ENCODE peak calls at places on chromosomes 16 and 17, in five cellular contexts. C, E, X, V and H are unnamed samples. For H3K4me1, the result is how much of the 10 kb centered on the place peaks cover.

GRCh38 chr16:9082422-9082821 is 9.0 kb upstream of the HAPSTR1 start:
- DNase-seq in E (no peak), V (no peak), C (no peak), X (no peak), H (no peak)

GRCh38 chr17:28599311-28600184 is 723 bp upstream of the SPAG5 start:
- DNase-seq in V (peak), E (peak), X (peak), C (peak), H (no peak)

GRCh38 chr17:75010683-75011406 is 1.6 kb upstream of the MRPL58 start:
- DNase-seq in C (peak), V (peak), X (peak), E (no peak), H (no peak)

GRCh38 chr17:79400989-79401703 is 209.7 kb downstream of the RBFOX3 start:
- DNase-seq in E (no peak), V (peak), C (peak), X (peak), H (no peak)

GRCh38 chr16:28984619-28985135 is at the start of gene LAT:
- DNase-seq in X (peak), V (peak), C (no peak), E (no peak), H (no peak)

GRCh38 chr17:66865151-66865550 is 30.2 kb downstream of the CACNG5 start:
- DNase-seq in C (no peak), V (no peak), E (no peak), X (no peak), H (no peak)

GRCh38 chr17:688100-688989 is 26.3 kb downstream of the VPS53 start:
- DNase-seq in X (no peak), C (no peak), V (peak), E (no peak), H (no peak)

GRCh38 chr17:81396722-81397313 is 1.6 kb downstream of the BAHCC1 start:
- DNase-seq in V (peak), C (no peak), X (peak), E (no peak), H (no peak)

GRCh38 chr16:87407511-87408112 is 15.5 kb downstream of the MAP1LC3B start:
- DNase-seq in V (no peak), E (peak), C (no peak), X (peak), H (no peak)

GRCh38 chr16:87406495-87407088 is 14.5 kb downstream of the MAP1LC3B start:
- DNase-seq in C (no peak), X (no peak), V (no peak), E (no peak), H (no peak)

GRCh38 chr16:87409781-87410180 is 17.6 kb downstream of the MAP1LC3B start:
- DNase-seq in X (no peak), C (no peak), V (no peak), E (no peak), H (no peak)

GRCh38 chr16:87409153-87409552 is 17.0 kb downstream of the MAP1LC3B start:
- DNase-seq in V (no peak), C (no peak), X (no peak), E (no peak), H (no peak)

DNA sequence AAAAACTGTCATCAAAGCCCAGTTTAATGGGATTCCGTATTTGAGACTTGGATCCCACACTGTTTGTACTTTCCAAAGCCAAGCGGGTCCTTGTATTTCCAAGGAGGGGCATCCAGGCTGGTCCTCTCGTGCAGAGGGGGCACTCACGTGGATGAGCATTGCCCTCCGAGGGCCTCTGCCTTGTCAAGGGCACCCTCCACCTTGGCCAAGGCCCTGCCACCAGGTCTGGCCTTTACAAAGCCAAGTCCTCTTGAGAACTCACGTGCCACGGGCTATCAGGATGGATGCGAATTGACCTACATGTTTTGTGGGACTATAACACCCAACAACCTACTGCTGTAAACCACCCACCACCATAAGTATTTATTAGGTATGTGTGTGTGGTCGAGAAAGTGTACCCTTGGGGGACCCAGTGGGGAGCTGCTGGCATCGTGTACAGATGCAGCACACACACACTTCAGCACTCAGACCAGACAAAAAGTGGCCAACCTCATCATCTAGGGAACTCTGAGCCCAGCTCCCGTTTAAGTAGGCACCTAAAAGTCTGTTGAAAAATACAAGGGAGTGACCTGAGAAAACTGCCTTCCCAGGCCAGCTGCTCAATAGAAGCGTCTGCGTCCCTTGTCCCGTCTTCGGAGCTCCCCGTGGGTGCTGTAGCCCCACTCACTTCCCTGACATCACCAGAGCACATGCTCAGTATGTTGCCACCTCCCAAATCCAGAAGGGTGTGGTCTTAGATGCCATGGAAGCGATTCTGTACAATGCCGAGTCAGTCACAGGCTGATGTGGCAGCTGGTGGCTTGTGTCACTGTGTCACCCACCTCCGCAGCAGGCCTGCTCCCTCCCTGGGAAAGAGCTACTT is 12.9 kb downstream of the MAP1LC3B start:
- DNase-seq in V (no peak), E (no peak), X (no peak), C (no peak), H (no peak)
- H3K4me1 ChIP-seq in V (under half), E (under half), X (under half), C (under half), H (under half)

DNA sequence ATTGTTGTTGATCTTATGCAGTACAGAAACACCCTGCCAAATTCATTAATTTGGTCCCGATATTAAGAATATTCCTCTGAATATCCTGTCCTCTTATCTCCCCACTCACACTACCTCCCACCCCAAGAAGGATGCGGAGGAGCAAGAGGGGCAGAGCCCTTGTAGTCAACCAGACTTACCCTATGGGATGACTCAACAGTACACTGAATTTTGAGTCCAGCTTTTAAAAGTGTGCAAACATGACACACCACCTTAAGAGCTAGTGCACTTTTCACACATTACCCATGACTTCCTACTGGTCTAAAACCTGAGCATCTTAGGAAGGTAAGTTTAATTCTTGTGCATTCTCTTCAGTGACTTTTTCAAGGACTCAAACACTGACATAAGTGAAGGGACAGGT is 9.5 kb downstream of the USP22 start:
- DNase-seq in V (no peak), C (no peak), X (no peak), E (no peak), H (no peak)
- H3K4me1 ChIP-seq in V (under half), C (half or more), X (under half), E (under half), H (half or more)

GRCh38 chr16:85560932-85561247 is 52.2 kb upstream of the GSE1 start:
- DNase-seq in V (no peak), C (no peak), X (no peak), E (no peak), H (no peak)
- H3K4me1 ChIP-seq in V (under half), C (half or more), X (under half), E (under half), H (half or more)

DNA sequence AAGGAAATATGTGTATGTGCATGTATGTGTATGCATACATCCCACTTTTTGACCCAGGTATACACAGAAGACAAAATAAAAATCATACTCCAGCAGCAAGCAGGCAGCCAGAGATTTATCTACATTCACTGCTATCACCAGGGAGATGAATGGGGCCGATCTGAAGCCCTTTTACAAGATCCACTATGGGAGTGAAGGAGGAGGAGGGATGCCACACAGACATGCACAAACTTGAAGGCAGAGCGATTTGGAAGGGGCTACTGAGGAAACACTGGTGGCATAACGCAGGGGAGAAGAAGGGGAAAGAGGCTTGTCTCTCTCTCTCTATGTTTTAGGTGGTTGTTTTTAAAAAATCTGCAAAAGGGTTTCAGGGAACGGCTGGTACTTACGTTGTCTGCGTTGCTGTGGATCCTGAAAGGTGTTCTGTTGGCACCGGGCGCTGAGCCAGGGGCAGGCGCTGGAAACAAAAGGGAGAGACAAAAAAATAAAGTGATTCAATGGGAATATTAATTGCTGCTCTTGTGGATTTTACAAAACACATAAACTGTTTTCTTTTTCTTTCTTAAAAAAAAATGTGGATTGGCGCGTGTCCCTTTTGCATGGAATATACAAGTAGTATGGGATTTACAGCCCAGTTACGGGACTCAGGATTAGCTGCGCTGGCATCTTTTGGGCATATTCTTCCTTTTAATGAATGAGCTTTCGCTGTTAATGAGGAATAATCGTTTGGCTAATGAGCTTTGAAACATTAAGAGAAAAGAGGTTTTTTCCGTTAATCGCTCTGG is 255.2 kb upstream of the PMFBP1 start:
- DNase-seq in X (no peak), E (no peak), C (no peak), V (no peak), H (no peak)
- H3K4me1 ChIP-seq in X (under half), E (under half), C (under half), V (under half), H (under half)

GRCh38 chr17:83084621-83085056 is 5.2 kb downstream of the METRNL start:
- DNase-seq in C (no peak), X (peak), E (no peak), V (peak), H (no peak)
- H3K4me1 ChIP-seq in C (under half), X (under half), E (under half), V (under half), H (half or more)

DNA sequence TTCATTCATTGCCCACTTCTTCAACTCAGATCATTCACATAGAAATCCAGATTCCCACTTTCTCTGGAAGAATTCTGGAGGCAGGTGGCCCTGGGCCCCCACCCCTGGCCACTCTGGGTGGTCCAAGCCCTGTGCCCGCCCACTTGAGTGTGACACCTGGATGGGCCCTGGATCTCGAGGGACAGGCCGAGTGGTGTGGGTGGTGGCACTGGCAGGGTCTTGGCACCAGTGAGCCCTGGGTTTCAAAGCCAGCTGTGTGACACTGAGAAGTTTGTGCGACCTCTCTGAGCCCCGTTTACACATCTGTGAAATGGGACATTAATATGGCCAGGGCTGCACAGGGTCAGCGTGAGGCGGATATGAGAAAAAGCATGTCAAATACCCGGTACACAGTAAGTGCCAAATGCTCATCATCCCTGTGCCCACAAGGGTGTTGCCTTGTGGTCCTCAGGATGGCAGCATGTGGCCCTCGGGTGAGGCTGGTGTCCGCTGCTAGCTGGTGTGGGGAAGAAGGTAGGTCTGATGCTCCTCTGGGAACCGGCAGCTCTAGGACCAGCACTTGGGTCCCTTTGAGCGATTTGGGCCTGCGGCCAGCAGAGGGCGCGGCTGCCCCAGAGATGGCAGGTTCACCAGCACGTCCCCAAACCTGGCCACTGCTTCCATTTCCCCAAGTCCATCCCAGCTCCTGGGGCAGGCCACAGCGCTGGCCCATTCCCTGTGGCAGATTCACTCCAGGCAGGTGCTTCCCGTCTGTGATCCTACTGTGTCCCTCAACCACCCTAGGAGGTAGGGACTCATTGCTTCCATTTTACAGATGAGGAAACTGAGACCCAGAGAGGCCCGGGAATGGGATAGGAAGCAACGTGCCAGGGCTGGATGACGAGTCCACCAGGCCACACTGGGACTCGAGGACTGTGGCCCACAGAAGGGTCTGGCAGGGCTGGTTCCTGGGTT is 3.6 kb downstream of the OSGIN1 start:
- DNase-seq in X (peak), V (peak), C (peak), E (peak), H (no peak)
- H3K4me1 ChIP-seq in X (under half), V (under half), C (under half), E (under half), H (half or more)

GRCh38 chr16:75263963-75264445 is 12.6 kb upstream of the BCAR1 start:
- DNase-seq in C (peak), V (no peak), X (peak), E (no peak), H (no peak)
- H3K4me1 ChIP-seq in C (half or more), V (under half), X (under half), E (under half), H (half or more)